ENCODE peak calls at places on chromosomes 5 and 9, in nine cellular contexts. One of them, this sample, is unnamed.
A peak's percentile ranks its signal among the peaks of the same experiment; 100 is the strongest.

GRCh38 chr5:133259199-133259997 is 207.6 kb downstream of the HSPA4 start:
- DNase-seq in PC-3: no peak
- DNase-seq in GM13976: no peak
- DNase-seq in AG09309: no peak
- DNase-seq in left lung: no peak
- DNase-seq in endothelial cell: no peak
- DNase-seq in tibial nerve: no peak
- DNase-seq in mucosa of descending colon: no peak
- DNase-seq in GM10248: no peak
- DNase-seq in this sample: no peak

GRCh38 chr9:134466869-134467616 is 140.8 kb downstream of the RXRA start:
- DNase-seq in PC-3: no peak
- DNase-seq in GM13976: no peak
- DNase-seq in AG09309: no peak
- DNase-seq in left lung: peak; percentile 71
- DNase-seq in endothelial cell: no peak
- DNase-seq in tibial nerve: no peak
- DNase-seq in mucosa of descending colon: peak; percentile 29
- DNase-seq in GM10248: no peak
- DNase-seq in this sample: no peak

GRCh38 chr9:13598738-13599137 is 319.2 kb upstream of the MPDZ start:
- DNase-seq in PC-3: no peak
- DNase-seq in GM13976: no peak
- DNase-seq in AG09309: no peak
- DNase-seq in left lung: no peak
- DNase-seq in endothelial cell: no peak
- DNase-seq in tibial nerve: no peak
- DNase-seq in mucosa of descending colon: no peak
- DNase-seq in GM10248: no peak
- DNase-seq in this sample: no peak

GRCh38 chr5:150535611-150536010 is 27.7 kb downstream of the NDST1 start:
- DNase-seq in PC-3: no peak
- DNase-seq in GM13976: no peak
- DNase-seq in AG09309: no peak
- DNase-seq in left lung: no peak
- DNase-seq in endothelial cell: no peak
- DNase-seq in tibial nerve: no peak
- DNase-seq in mucosa of descending colon: peak; percentile 49
- DNase-seq in GM10248: no peak
- DNase-seq in this sample: no peak

GRCh38 chr5:158212915-158213314 is 354.0 kb upstream of the CLINT1 start:
- DNase-seq in PC-3: peak; percentile 15
- DNase-seq in GM13976: no peak
- DNase-seq in AG09309: no peak
- DNase-seq in left lung: no peak
- DNase-seq in endothelial cell: no peak
- DNase-seq in tibial nerve: no peak
- DNase-seq in mucosa of descending colon: no peak
- DNase-seq in GM10248: no peak
- DNase-seq in this sample: no peak

GRCh38 chr9:115135786-115136185 is 17.8 kb upstream of the TNC start:
- DNase-seq in PC-3: no peak
- DNase-seq in GM13976: no peak
- DNase-seq in AG09309: no peak
- DNase-seq in left lung: no peak
- DNase-seq in endothelial cell: no peak
- DNase-seq in tibial nerve: no peak
- DNase-seq in mucosa of descending colon: no peak
- DNase-seq in GM10248: no peak
- DNase-seq in this sample: no peak

GRCh38 chr5:138177936-138178515 is 404 bp downstream of the BRD8 start:
- DNase-seq in PC-3: peak; percentile 19
- DNase-seq in GM13976: peak; percentile 60
- DNase-seq in AG09309: no peak
- DNase-seq in left lung: no peak
- DNase-seq in endothelial cell: peak; percentile 7
- DNase-seq in tibial nerve: no peak
- DNase-seq in mucosa of descending colon: no peak
- DNase-seq in GM10248: peak; percentile 58
- DNase-seq in this sample: no peak

GRCh38 chr9:86943223-86943870 is 4.0 kb downstream of the GAS1 start:
- DNase-seq in PC-3: no peak
- DNase-seq in GM13976: no peak
- DNase-seq in AG09309: no peak
- DNase-seq in left lung: no peak
- DNase-seq in endothelial cell: no peak
- DNase-seq in tibial nerve: peak; percentile 23
- DNase-seq in mucosa of descending colon: no peak
- DNase-seq in GM10248: no peak
- DNase-seq in this sample: no peak

GRCh38 chr9:650362-650761 is 191.1 kb upstream of the DMRT1 start:
- DNase-seq in PC-3: no peak
- DNase-seq in GM13976: no peak
- DNase-seq in AG09309: no peak
- DNase-seq in left lung: no peak
- DNase-seq in endothelial cell: no peak
- DNase-seq in tibial nerve: no peak
- DNase-seq in mucosa of descending colon: no peak
- DNase-seq in GM10248: no peak
- DNase-seq in this sample: peak; percentile 16

GRCh38 chr5:142215915-142216681 is 107.5 kb downstream of the NDFIP1 start:
- DNase-seq in PC-3: peak; percentile 97
- DNase-seq in GM13976: no peak
- DNase-seq in AG09309: peak; percentile 97
- DNase-seq in left lung: peak; percentile 72
- DNase-seq in endothelial cell: no peak
- DNase-seq in tibial nerve: peak; percentile 78
- DNase-seq in mucosa of descending colon: peak; percentile 51
- DNase-seq in GM10248: no peak
- DNase-seq in this sample: no peak

GRCh38 chr5:128201065-128201926 is 117.7 kb downstream of the SLC12A2 start:
- DNase-seq in PC-3: peak; percentile 87
- DNase-seq in GM13976: peak; percentile 85
- DNase-seq in AG09309: no peak
- DNase-seq in left lung: peak; percentile 94
- DNase-seq in endothelial cell: peak; percentile 93
- DNase-seq in tibial nerve: peak; percentile 90
- DNase-seq in mucosa of descending colon: peak; percentile 80
- DNase-seq in GM10248: peak; percentile 87
- DNase-seq in this sample: peak; percentile 73

GRCh38 chr5:176583076-176583475 is 26.9 kb downstream of the GPRIN1 start:
- DNase-seq in PC-3: no peak
- DNase-seq in GM13976: no peak
- DNase-seq in AG09309: no peak
- DNase-seq in left lung: no peak
- DNase-seq in endothelial cell: no peak
- DNase-seq in tibial nerve: no peak
- DNase-seq in mucosa of descending colon: no peak
- DNase-seq in GM10248: no peak
- DNase-seq in this sample: no peak

GRCh38 chr5:154885438-154885837 is 27.0 kb downstream of the CNOT8 start:
- DNase-seq in PC-3: no peak
- DNase-seq in GM13976: no peak
- DNase-seq in AG09309: no peak
- DNase-seq in left lung: no peak
- DNase-seq in endothelial cell: no peak
- DNase-seq in tibial nerve: no peak
- DNase-seq in mucosa of descending colon: no peak
- DNase-seq in GM10248: no peak
- DNase-seq in this sample: no peak

GRCh38 chr9:109001275-109001676 is 12.0 kb downstream of the CTNNAL1 start:
- DNase-seq in PC-3: peak; percentile 89
- DNase-seq in GM13976: no peak
- DNase-seq in AG09309: peak; percentile 57
- DNase-seq in left lung: no peak
- DNase-seq in endothelial cell: no peak
- DNase-seq in tibial nerve: no peak
- DNase-seq in mucosa of descending colon: no peak
- DNase-seq in GM10248: no peak
- DNase-seq in this sample: no peak

GRCh38 chr5:79795764-79796398 is 106.2 kb downstream of the CMYA5 start:
- DNase-seq in PC-3: no peak
- DNase-seq in GM13976: no peak
- DNase-seq in AG09309: no peak
- DNase-seq in left lung: no peak
- DNase-seq in endothelial cell: no peak
- DNase-seq in tibial nerve: peak; percentile 19
- DNase-seq in mucosa of descending colon: no peak
- DNase-seq in GM10248: no peak
- DNase-seq in this sample: no peak

GRCh38 chr5:138385660-138386059 is 33.2 kb downstream of the KDM3B start:
- DNase-seq in PC-3: no peak
- DNase-seq in GM13976: no peak
- DNase-seq in AG09309: no peak
- DNase-seq in left lung: no peak
- DNase-seq in endothelial cell: no peak
- DNase-seq in tibial nerve: no peak
- DNase-seq in mucosa of descending colon: no peak
- DNase-seq in GM10248: no peak
- DNase-seq in this sample: no peak

GRCh38 chr5:31232273-31232888 is 38.9 kb downstream of the CDH6 start:
- DNase-seq in PC-3: peak; percentile 81
- DNase-seq in GM13976: peak; percentile 30
- DNase-seq in AG09309: peak; percentile 23
- DNase-seq in left lung: no peak
- DNase-seq in endothelial cell: peak; percentile 54
- DNase-seq in tibial nerve: no peak
- DNase-seq in mucosa of descending colon: no peak
- DNase-seq in GM10248: peak; percentile 30
- DNase-seq in this sample: no peak
- TF ChIP-seq CTCF in PC-3: peak; percentile 91
- TF ChIP-seq CTCF in GM13976: peak; percentile 54
- TF ChIP-seq CTCF in AG09309: peak; percentile 81
- TF ChIP-seq CTCF in left lung: peak; percentile 30
- TF ChIP-seq CTCF in endothelial cell: peak; percentile 61
- TF ChIP-seq CTCF in tibial nerve: peak; percentile 30
- TF ChIP-seq CTCF in mucosa of descending colon: peak; percentile 30
- TF ChIP-seq CTCF in GM10248: peak; percentile 68
- TF ChIP-seq CTCF in this sample: no peak

DNA sequence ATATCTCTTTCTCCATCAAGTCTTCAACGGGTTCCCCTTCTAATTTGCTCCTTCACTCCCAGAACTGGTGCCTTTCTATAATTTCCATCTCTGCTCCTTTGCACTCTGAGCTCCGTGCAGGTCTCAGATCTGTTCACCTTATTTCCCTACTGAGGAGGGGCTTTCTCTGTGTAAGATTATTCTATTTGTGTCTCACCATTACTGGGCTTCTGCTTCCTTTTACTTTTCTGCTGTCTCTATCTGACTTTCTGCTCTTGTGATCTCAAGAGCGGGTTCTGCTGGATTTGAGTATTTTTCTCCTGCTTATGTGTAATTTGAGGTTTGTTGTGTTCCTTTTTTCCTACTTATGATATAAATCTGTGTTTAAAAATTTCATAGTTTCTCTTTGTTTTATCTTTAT is 117.5 kb downstream of the PCSK5 start:
- DNase-seq in PC-3: no peak
- DNase-seq in GM13976: no peak
- DNase-seq in AG09309: no peak
- DNase-seq in left lung: no peak
- DNase-seq in endothelial cell: no peak
- DNase-seq in tibial nerve: no peak
- DNase-seq in mucosa of descending colon: no peak
- DNase-seq in GM10248: peak; percentile 8
- DNase-seq in this sample: no peak
- TF ChIP-seq CTCF in PC-3: no peak
- TF ChIP-seq CTCF in GM13976: no peak
- TF ChIP-seq CTCF in AG09309: no peak
- TF ChIP-seq CTCF in left lung: no peak
- TF ChIP-seq CTCF in endothelial cell: no peak
- TF ChIP-seq CTCF in tibial nerve: no peak
- TF ChIP-seq CTCF in mucosa of descending colon: no peak
- TF ChIP-seq CTCF in GM10248: no peak
- TF ChIP-seq CTCF in this sample: no peak

DNA sequence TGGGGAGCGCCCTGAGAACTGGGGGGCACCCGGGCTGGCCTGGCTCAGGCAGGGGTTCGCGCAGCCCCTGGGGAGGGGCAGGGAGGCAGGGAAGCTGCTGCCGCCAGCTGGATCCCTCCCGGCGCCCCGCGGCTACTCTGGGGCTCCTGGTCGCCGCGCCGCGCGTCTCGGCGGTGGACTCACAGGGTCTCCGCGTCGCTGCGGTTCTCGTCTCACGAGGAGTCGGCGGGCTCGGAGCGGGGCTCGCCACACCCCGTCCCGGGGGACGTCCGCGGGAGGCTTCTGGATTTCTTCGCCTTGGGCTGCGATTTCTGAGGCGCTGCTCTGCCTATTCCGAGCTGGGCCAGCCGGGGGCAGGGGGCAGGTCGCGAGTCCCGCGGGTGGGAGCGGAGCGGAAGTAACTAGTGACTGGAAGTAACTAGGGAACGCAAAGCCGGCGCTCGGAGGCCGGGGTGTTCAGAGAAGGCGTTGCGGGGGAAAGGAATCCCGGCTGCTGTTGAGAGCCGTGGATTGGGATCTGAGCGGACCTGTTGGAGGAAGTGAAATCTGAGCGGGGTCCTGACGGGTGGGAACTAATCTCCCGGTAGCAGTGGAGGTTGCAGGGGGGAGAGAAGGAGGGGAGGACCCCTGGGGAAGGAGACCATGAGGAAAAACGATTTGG is 509 bp downstream of the CYSTM1 start:
- DNase-seq in PC-3: peak; percentile 56
- DNase-seq in GM13976: peak; percentile 78
- DNase-seq in AG09309: no peak
- DNase-seq in left lung: peak; percentile 95
- DNase-seq in endothelial cell: peak; percentile 70
- DNase-seq in tibial nerve: peak; percentile 59
- DNase-seq in mucosa of descending colon: peak; percentile 90
- DNase-seq in GM10248: peak; percentile 68
- DNase-seq in this sample: peak; percentile 54
- TF ChIP-seq CTCF in PC-3: no peak
- TF ChIP-seq CTCF in GM13976: peak; percentile 21
- TF ChIP-seq CTCF in AG09309: peak; percentile 21
- TF ChIP-seq CTCF in left lung: peak; percentile 18
- TF ChIP-seq CTCF in endothelial cell: no peak
- TF ChIP-seq CTCF in tibial nerve: no peak
- TF ChIP-seq CTCF in mucosa of descending colon: no peak
- TF ChIP-seq CTCF in GM10248: peak; percentile 13
- TF ChIP-seq CTCF in this sample: no peak

DNA sequence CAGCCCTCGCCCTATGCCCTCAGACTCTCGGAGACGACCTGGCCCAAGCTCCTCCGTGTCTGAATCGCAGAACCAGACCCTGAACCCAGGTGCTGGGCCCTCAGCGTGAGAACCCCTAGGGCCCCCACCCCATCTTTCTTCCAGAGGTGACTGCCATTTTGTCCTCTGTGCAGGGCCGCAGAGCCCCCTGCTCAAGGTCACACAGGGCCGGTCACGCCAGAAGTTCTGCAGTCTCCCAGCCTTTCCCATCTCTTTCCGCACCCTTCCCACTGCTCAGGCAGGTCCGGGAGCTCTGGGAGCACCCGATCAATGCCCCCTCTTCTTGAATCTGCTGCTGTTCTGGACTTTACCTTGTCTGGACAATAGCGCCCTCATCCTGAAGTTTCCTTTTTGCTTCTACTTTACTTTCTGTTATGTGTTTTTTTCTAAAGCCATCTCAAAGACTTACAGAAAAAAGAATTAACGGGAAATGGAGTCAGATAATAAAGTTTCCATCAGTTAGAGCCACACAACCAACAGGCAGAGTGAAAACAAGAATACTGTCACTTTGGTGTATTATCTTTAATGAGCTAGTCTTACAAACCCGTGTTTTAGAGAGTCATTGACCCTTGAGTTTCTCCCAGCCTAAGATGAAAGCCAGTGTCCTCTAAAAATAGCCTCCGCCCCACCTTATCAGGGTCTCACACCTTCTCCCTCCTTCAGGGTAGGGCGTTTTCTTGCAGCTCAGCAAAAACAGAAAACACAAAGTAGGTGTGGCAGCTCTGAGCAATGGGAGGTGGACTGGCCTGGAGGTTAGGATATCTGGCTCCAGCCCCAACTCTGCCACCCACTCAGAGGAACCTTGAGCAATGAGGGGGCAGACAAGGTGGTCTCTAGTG is 1.8 kb downstream of the TMOD1 start:
- DNase-seq in PC-3: no peak
- DNase-seq in GM13976: no peak
- DNase-seq in AG09309: no peak
- DNase-seq in left lung: peak; percentile 29
- DNase-seq in endothelial cell: no peak
- DNase-seq in tibial nerve: no peak
- DNase-seq in mucosa of descending colon: no peak
- DNase-seq in GM10248: no peak
- DNase-seq in this sample: no peak
- TF ChIP-seq CTCF in PC-3: no peak
- TF ChIP-seq CTCF in GM13976: no peak
- TF ChIP-seq CTCF in AG09309: no peak
- TF ChIP-seq CTCF in left lung: no peak
- TF ChIP-seq CTCF in endothelial cell: no peak
- TF ChIP-seq CTCF in tibial nerve: no peak
- TF ChIP-seq CTCF in mucosa of descending colon: no peak
- TF ChIP-seq CTCF in GM10248: peak; percentile 25
- TF ChIP-seq CTCF in this sample: no peak

This sample was measured in natural killer cell.